ENCODE peak calls at places on chromosomes 12 and 14, in six cellular contexts. D, Y, J, U, Z and H are unnamed samples.

GRCh38 chr12:56601503-56601902 is 28.6 kb downstream of the BAZ2A start:
- DNase-seq in J (peak), Y (peak), U (no peak), Z (no peak), D (peak), H (no peak)

GRCh38 chr12:34400986-34401658 is 378.8 kb downstream of the ALG10 start:
- DNase-seq in U (no peak), J (no peak), D (no peak), Y (no peak), Z (no peak), H (no peak)

GRCh38 chr12:124465473-124465872 is 101.9 kb downstream of the NCOR2 start:
- DNase-seq in U (no peak), Z (no peak), Y (no peak), D (no peak), J (no peak), H (no peak)

GRCh38 chr14:84421611-84422010 is 1108.3 kb upstream of the FLRT2 start:
- DNase-seq in D (peak), J (no peak), U (no peak), Z (no peak), Y (no peak), H (no peak)

GRCh38 chr12:96448287-96448686 is 41.1 kb upstream of the CFAP54 start:
- DNase-seq in Y (no peak), Z (no peak), U (no peak), D (peak), J (no peak), H (no peak)

GRCh38 chr12:39252628-39253027 is 190.3 kb downstream of the KIF21A start:
- DNase-seq in J (no peak), D (no peak), Z (no peak), U (no peak), Y (no peak), H (no peak)

GRCh38 chr12:4117386-4118016 is 156.1 kb upstream of the CCND2 start:
- DNase-seq in U (no peak), J (no peak), D (no peak), Z (no peak), Y (no peak), H (no peak)

GRCh38 chr14:62696969-62697328 is 348.3 kb downstream of the KCNH5 start:
- DNase-seq in D (no peak), J (no peak), U (no peak), Z (no peak), Y (no peak), H (no peak)

GRCh38 chr12:124914392-124915248 is at the start of gene UBC:
- DNase-seq in U (no peak), Y (peak), J (no peak), Z (no peak), D (peak), H (peak)

GRCh38 chr14:99143126-99143525 is 128.9 kb downstream of the BCL11B start:
- DNase-seq in Y (no peak), D (no peak), J (no peak), Z (no peak), U (no peak), H (no peak)

GRCh38 chr12:179131-179884 is 34.6 kb downstream of the SLC6A12 start:
- DNase-seq in Z (no peak), J (no peak), D (peak), U (no peak), Y (no peak), H (no peak)

GRCh38 chr14:103014466-103015319 is 42.7 kb downstream of the CDC42BPB start:
- DNase-seq in D (peak), Z (no peak), U (no peak), J (no peak), Y (peak), H (no peak)

GRCh38 chr12:26274441-26275312 is 79.3 kb downstream of the SSPN start:
- DNase-seq in J (peak), U (peak), Y (peak), Z (peak), D (peak), H (peak)

GRCh38 chr14:38207830-38208815 is at the start of gene SSTR1:
- DNase-seq in U (no peak), D (peak), Y (no peak), Z (no peak), J (no peak), H (no peak)

GRCh38 chr12:112761366-112761986 is 30.1 kb upstream of the RPH3A start:
- DNase-seq in D (no peak), Z (no peak), J (no peak), Y (no peak), U (no peak), H (no peak)

GRCh38 chr12:96427269-96427729 is 27.1 kb upstream of the CDK17 start:
- DNase-seq in Z (peak), Y (no peak), D (peak), U (no peak), J (peak), H (peak)

GRCh38 chr14:57831981-57832380 is 33.9 kb downstream of the SLC35F4 start:
- DNase-seq in D (no peak), Y (peak), J (no peak), Z (peak), U (no peak), H (no peak)

GRCh38 chr12:98418357-98419075 is 96.9 kb upstream of the TMPO start:
- DNase-seq in Z (no peak), J (peak), Y (peak), U (no peak), D (peak), H (no peak)

GRCh38 chr12:12837025-12837872 is 24.1 kb downstream of the DDX47 start:
- DNase-seq in Y (peak), U (no peak), D (peak), Z (no peak), J (peak), H (peak)

GRCh38 chr12:60230103-60230502 is 634.3 kb downstream of the SLC16A7 start:
- DNase-seq in U (no peak), J (no peak), D (no peak), Z (no peak), Y (no peak), H (no peak)

GRCh38 chr14:52458721-52459085 is 93.6 kb downstream of the TXNDC16 start:
- DNase-seq in J (no peak), U (no peak), Y (no peak), Z (no peak), D (no peak), H (no peak)

GRCh38 chr14:33948143-33948962 is 2.5 kb downstream of the EGLN3 start:
- DNase-seq in J (no peak), U (no peak), Z (no peak), Y (no peak), D (no peak), H (no peak)

GRCh38 chr12:67241482-67241881 is 27.7 kb upstream of the CAND1 start:
- DNase-seq in Z (no peak), D (no peak), U (no peak), Y (no peak), J (no peak), H (no peak)

GRCh38 chr12:66398931-66399625 is 96.8 kb downstream of the HELB start:
- DNase-seq in Z (no peak), D (peak), Y (no peak), J (no peak), U (no peak), H (no peak)

GRCh38 chr12:54993181-54993835 is 8.7 kb upstream of the TESPA1 start:
- DNase-seq in Y (peak), J (peak), U (no peak), Z (no peak), D (peak), H (peak)
- TF ChIP-seq MAX in Y (no peak), J (no peak), U (no peak), Z (no peak), D (no peak), H (no peak)

DNA sequence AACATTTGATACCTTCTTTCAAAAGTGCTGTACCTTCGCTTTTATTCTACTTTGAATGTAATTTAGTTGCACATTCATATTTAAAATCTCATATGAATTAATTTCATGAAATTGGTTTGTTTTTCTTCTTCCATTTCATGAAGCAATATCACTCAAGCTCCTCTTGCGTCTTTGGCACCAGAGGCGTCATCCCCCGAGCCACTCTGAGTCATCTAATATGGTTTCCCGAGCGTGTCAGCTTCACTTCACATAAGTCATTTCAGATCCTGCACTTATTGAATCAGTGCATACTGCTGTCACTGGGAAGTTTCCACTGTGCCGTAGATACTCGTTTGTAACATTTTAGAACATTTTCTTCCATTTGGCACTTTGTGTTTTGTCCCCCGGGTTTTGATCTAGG is 105.6 kb downstream of the SLC25A47 start:
- DNase-seq in U (no peak), D (no peak), J (no peak), Z (no peak), Y (no peak), H (no peak)
- H3K4me2 ChIP-seq in U (no peak), D (no peak), J (no peak), Z (no peak), Y (no peak), H (no peak)

GRCh38 chr12:7016958-7017571 is 1.2 kb downstream of the LPCAT3 start:
- DNase-seq in J (no peak), U (no peak), D (no peak), Y (peak), Z (no peak), H (no peak)

GRCh38 chr12:7015555-7016370 is 2.5 kb downstream of the LPCAT3 start:
- DNase-seq in D (no peak), U (no peak), Z (no peak), Y (no peak), J (no peak), H (no peak)

GRCh38 chr12:7017870-7018349 is 366 bp downstream of the LPCAT3 start:
- DNase-seq in J (peak), U (no peak), D (no peak), Y (peak), Z (no peak), H (no peak)

GRCh38 chr12:7019043-7019569 is 830 bp upstream of the LPCAT3 start:
- DNase-seq in J (no peak), Z (no peak), D (no peak), U (no peak), Y (no peak), H (no peak)

DNA sequence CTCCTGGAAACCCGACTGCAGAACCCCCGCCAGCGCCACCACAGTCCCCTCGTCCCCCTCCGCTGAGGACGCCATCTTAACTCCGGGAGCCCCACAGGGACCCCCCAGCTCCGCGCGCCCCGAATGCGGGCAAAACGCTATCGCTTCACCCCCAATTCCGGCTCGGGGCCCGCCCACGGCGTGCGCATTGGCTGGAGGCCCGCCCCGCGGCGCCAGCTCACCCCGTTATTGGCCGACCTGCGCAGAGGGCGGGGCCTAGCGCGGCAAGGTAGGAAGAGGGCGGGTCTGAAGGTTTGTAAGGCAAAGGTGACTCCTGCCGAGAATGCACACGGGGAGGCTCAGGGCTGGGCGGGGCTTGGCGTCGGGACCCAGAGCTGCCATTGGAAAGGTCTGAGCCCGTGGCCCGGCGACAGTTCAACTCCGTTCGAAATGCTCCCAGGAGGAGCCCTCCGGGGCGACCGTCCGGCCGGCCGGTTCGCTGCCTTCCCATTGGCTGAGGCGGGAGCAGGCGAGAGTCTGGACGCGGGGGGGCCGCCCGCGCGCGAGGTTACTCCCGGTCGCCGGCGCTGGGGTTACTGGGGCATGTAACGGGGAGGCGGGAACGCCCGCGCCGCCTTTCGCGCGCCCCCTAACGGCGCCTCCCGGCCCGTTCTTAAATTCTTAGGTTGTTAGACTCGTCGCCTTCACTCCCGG is at the start of gene LPCAT3:
- DNase-seq in U (peak), D (peak), J (peak), Y (peak), Z (peak), H (peak)
- H3K27ac ChIP-seq in U (peak), D (peak), J (peak), Y (peak), Z (peak), H (peak)

DNA sequence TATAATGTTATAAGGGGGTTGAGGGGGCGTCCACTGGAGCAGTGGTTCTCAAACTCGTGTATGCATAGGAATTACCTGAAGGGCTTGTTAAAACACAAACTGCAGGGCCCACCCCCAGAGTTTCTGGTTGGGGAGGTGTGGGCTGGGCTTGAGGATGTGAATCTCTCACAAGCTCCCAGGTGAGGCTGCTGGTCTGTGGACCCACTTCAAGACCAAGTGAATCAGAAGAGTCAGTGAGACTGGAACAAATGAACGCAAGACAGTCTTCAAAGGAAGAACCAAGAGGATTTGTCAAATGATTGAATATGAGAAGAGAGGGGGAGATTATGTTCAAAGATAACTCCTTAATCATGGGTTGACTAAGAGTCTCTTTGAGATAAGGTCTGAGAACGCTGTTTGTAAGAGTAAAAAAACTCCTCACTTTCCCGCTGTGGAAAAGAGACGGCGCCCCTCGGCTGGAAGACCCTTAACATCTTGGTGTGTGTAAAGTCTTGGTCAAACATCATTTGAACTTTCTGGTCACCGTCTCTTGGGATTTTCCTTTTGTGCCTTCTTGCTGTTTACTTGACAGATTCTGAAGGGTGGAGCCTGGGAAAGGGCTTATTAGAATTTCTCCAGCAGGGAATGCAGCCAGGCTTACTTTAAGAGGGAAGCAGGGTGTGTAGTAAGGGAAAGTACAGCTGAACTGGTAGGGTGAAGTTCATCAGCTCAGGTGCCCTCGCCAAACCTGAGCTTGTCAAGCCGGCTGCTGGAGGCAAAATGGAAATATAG is 5.3 kb upstream of the FOXN3 start:
- DNase-seq in U (no peak), Z (no peak), J (no peak), Y (no peak), D (no peak), H (no peak)
- TF ChIP-seq MAX in U (no peak), Z (no peak), J (no peak), Y (no peak), D (no peak), H (no peak)

GRCh38 chr12:28235017-28235416 is 44.8 kb downstream of the CCDC91 start:
- DNase-seq in Y (peak), J (no peak), D (no peak), U (no peak), Z (no peak), H (no peak)

GRCh38 chr12:28232212-28232928 is 42.1 kb downstream of the CCDC91 start:
- DNase-seq in Z (no peak), J (no peak), Y (no peak), D (no peak), U (no peak), H (no peak)

GRCh38 chr12:28226705-28227104 is 36.4 kb downstream of the CCDC91 start:
- DNase-seq in J (no peak), U (no peak), Y (no peak), Z (no peak), D (no peak), H (no peak)

GRCh38 chr12:28235985-28236384 is 45.7 kb downstream of the CCDC91 start:
- DNase-seq in D (no peak), Z (no peak), J (no peak), U (no peak), Y (no peak), H (no peak)

GRCh38 chr12:28231248-28231647 is 41.0 kb downstream of the CCDC91 start:
- DNase-seq in Y (no peak), J (no peak), Z (no peak), D (no peak), U (no peak), H (no peak)
- H3K4me2 ChIP-seq in Y (no peak), J (no peak), Z (no peak), D (no peak), U (no peak), H (no peak)

GRCh38 chr12:19546611-19547162 is 107.4 kb downstream of the AEBP2 start:
- DNase-seq in Y (no peak), J (no peak), U (no peak), Z (no peak), D (peak), H (no peak)
- H3K27ac ChIP-seq in Y (no peak), J (no peak), U (no peak), Z (no peak), D (peak), H (no peak)

GRCh38 chr12:42473561-42473960 is 116.0 kb downstream of the PRICKLE1 start:
- DNase-seq in D (peak), J (no peak), Y (no peak), U (no peak), Z (no peak), H (no peak)

GRCh38 chr12:42477931-42478330 is 111.6 kb downstream of the PRICKLE1 start:
- DNase-seq in U (no peak), D (no peak), Z (no peak), Y (no peak), J (no peak), H (no peak)

GRCh38 chr12:42473130-42473529 is 116.4 kb downstream of the PRICKLE1 start:
- DNase-seq in U (no peak), D (no peak), Y (no peak), Z (no peak), J (no peak), H (no peak)

GRCh38 chr12:42474391-42474790 is 115.2 kb downstream of the PRICKLE1 start:
- DNase-seq in U (no peak), J (peak), Z (no peak), D (peak), Y (no peak), H (peak)

DNA sequence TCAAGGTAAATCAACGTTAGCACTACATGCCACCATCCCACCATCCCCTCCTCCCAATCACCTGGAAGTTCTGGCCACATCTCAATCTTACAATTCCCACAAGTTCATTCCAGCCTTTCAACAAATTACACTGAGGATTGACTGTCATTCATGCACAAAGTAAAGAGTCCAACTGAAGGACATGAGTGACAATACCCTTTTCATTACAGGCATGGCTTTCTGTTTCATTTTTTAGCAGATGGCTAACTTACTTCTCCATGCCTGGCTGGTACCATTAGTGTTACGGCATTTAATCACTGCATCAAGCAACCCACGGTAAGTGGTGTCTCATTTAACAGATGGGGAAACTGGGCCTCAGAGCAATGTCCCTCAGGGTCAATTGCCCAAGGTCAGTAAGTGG is 114.5 kb downstream of the PRICKLE1 start:
- DNase-seq in J (no peak), D (peak), U (no peak), Y (no peak), Z (no peak), H (no peak)
- TF ChIP-seq MAX in J (no peak), D (no peak), U (no peak), Y (no peak), Z (no peak), H (no peak)

GRCh38 chr12:102564026-102564425 is 83.7 kb upstream of the IGF1 start:
- DNase-seq in Y (no peak), D (no peak), J (no peak), Z (no peak), U (no peak), H (no peak)
- H3K4me2 ChIP-seq in Y (no peak), D (no peak), J (no peak), Z (no peak), U (no peak), H (no peak)